ENCODE peak calls at places on chromosome 4, in five cellular contexts. K is CD4-positive, alpha-beta T cell; V is cardiac muscle cell; H is CD8-positive, alpha-beta T cell; O is heart left ventricle. C is an unnamed sample.

GRCh38 chr4:135239964-135240363 is 1038.4 kb upstream of the PABPC4L start:
- DNase-seq in H (no peak), K (no peak), V (no peak), O (no peak), C (no peak)

GRCh38 chr4:137644201-137644600 is 111.9 kb upstream of the PCDH18 start:
- DNase-seq in H (no peak), O (no peak), K (no peak), V (peak; percentile 26), C (peak; percentile 26)

GRCh38 chr4:140242357-140243284 is 88.6 kb upstream of the MAML3 start:
- DNase-seq in K (no peak), H (no peak), V (peak; percentile 40), O (no peak), C (no peak)

GRCh38 chr4:11512861-11513260 is 84.2 kb upstream of the HS3ST1 start:
- DNase-seq in H (no peak), V (no peak), O (no peak), K (no peak), C (no peak)

GRCh38 chr4:67160409-67160808 is 384.9 kb downstream of the CENPC start:
- DNase-seq in O (no peak), K (no peak), V (no peak), H (no peak), C (no peak)

GRCh38 chr4:109303141-109303499 is 662 bp upstream of the COL25A1 start:
- DNase-seq in V (peak; percentile 45), K (no peak), H (no peak), O (no peak), C (peak; percentile 25)

GRCh38 chr4:113086172-113086695 is 36.8 kb downstream of the ANK2 start:
- DNase-seq in K (no peak), O (no peak), H (no peak), V (peak; percentile 4), C (no peak)

GRCh38 chr4:186204611-186205144 is 13.3 kb downstream of the CYP4V2 start:
- DNase-seq in O (no peak), H (no peak), V (no peak), K (no peak), C (no peak)

GRCh38 chr4:145821771-145822170 is 116.9 kb downstream of the ZNF827 start:
- DNase-seq in O (no peak), K (no peak), V (no peak), H (no peak), C (no peak)

GRCh38 chr4:91243132-91243531 is 1060.6 kb upstream of the GRID2 start:
- DNase-seq in O (peak; percentile 66), H (no peak), K (no peak), V (peak; percentile 3), C (no peak)

GRCh38 chr4:99447079-99447478 is 11.9 kb upstream of the ADH7 start:
- DNase-seq in V (peak; percentile 75), K (no peak), O (no peak), H (no peak), C (peak; percentile 71)

GRCh38 chr4:16289872-16290554 is 63.7 kb upstream of the TAPT1 start:
- DNase-seq in H (no peak), K (no peak), V (peak; percentile 64), O (no peak), C (peak; percentile 8)

GRCh38 chr4:173746424-173746823 is 216.4 kb upstream of the HAND2 start:
- DNase-seq in H (no peak), O (no peak), K (no peak), V (no peak), C (no peak)

GRCh38 chr4:170853422-170854021 is 763.8 kb upstream of the AADAT start:
- DNase-seq in H (no peak), O (no peak), V (no peak), K (no peak), C (no peak)

GRCh38 chr4:76055005-76055404 is 19.1 kb upstream of the CXCL11 start:
- DNase-seq in K (no peak), H (no peak), V (no peak), O (no peak), C (no peak)

GRCh38 chr4:111984169-111984873 is 160.9 kb upstream of the FAM241A start:
- DNase-seq in O (no peak), V (no peak), H (no peak), K (no peak), C (no peak)

GRCh38 chr4:139872274-139872673 is 206.7 kb downstream of the MGST2 start:
- DNase-seq in O (no peak), K (no peak), V (peak; percentile 89), H (no peak), C (peak; percentile 97)

GRCh38 chr4:107155366-107155765 is 119.3 kb upstream of the DKK2 start:
- DNase-seq in O (no peak), H (no peak), K (no peak), V (no peak), C (no peak)

GRCh38 chr4:158613046-158613445 is 58.6 kb downstream of the C4orf46 start:
- DNase-seq in O (no peak), K (no peak), H (no peak), V (no peak), C (no peak)

GRCh38 chr4:8582941-8583654 is 2.9 kb downstream of the GPR78 start:
- DNase-seq in K (no peak), H (no peak), V (no peak), O (no peak), C (no peak)

GRCh38 chr4:8582016-8582415 is 1.8 kb downstream of the GPR78 start:
- DNase-seq in V (no peak), O (no peak), H (no peak), K (no peak), C (no peak)

GRCh38 chr4:8581094-8581861 is 1.1 kb downstream of the GPR78 start:
- DNase-seq in H (no peak), K (no peak), V (no peak), O (no peak), C (no peak)

GRCh38 chr4:8583655-8584025 is 3.4 kb downstream of the GPR78 start:
- DNase-seq in V (no peak), O (no peak), H (no peak), K (no peak), C (no peak)

DNA sequence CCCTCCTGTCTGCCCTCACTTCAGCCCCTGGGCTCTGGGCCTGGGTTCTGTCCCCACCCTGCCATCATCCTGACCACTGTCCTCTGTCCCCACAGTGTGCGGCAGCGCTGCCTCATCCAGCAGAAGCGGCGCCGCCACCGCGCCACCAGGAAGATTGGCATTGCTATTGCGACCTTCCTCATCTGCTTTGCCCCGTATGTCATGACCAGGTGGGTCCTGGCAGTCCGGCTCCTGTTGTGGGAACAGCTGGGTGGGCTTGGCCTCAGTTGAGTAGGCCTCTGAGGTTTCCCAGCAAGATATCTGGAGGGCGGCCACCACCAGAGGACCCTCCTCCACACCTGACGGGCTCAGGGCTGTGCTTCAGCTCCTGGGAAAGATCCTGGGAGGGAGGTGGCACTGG is 2.2 kb downstream of the GPR78 start:
- DNase-seq in K (no peak), V (no peak), O (no peak), H (no peak), C (no peak)
- H3K27me3 ChIP-seq in K (peaks cover 20% of the 10 kb centered on the region), V (peaks cover 73% of the 10 kb centered on the region), O (peaks cover 46% of the 10 kb centered on the region), H (no peaks in the 10 kb centered on the region), C (peaks cover 48% of the 10 kb centered on the region)

GRCh38 chr4:14596437-14596836 is 405.8 kb upstream of the CPEB2 start:
- DNase-seq in V (no peak), K (no peak), H (no peak), O (no peak), C (no peak)

GRCh38 chr4:14592950-14593349 is 409.3 kb upstream of the CPEB2 start:
- DNase-seq in K (no peak), H (no peak), O (no peak), V (no peak), C (no peak)

DNA sequence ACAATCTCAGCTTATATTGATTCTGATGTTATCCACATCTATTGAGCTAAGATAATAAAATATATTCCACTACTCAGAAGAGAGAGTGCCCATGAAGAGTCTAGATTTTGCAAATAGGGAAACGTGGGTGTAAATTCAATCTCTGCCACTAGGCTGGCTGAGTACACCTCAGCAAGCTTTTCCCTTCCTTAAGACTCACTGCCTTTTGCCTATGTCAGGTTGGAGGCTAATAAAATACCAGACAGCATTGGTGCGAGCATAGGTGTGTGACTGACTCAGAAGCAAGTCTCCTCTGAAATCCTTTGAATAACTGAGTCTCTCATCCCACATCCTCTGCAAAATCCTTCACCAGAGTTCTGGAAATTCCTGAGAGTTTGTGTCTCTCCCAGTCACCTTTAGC is 405.4 kb upstream of the CPEB2 start:
- DNase-seq in O (no peak), V (no peak), K (no peak), H (no peak), C (no peak)
- TF ChIP-seq CTCF in O (no peak), V (no peak), K (no peak), H (no peak), C (no peak)

GRCh38 chr4:24472514-24473308 is 111.6 kb downstream of the DHX15 start:
- DNase-seq in K (no peak), H (peak; percentile 58), O (peak; percentile 83), V (peak; percentile 87), C (peak; percentile 77)
- H3K27me3 ChIP-seq in K (peaks cover 62% of the 10 kb centered on the region), H (peaks cover 2% of the 10 kb centered on the region), O (peaks cover 4% of the 10 kb centered on the region), V (peaks cover 47% of the 10 kb centered on the region), C (peaks cover 10% of the 10 kb centered on the region)

GRCh38 chr4:122798101-122798500 is 28.5 kb upstream of the FGF2 start:
- DNase-seq in V (peak; percentile 92), K (no peak), H (no peak), O (peak; percentile 52), C (peak; percentile 89)
- TF ChIP-seq CTCF in V (no peak), K (no peak), H (no peak), O (no peak), C (no peak)

DNA sequence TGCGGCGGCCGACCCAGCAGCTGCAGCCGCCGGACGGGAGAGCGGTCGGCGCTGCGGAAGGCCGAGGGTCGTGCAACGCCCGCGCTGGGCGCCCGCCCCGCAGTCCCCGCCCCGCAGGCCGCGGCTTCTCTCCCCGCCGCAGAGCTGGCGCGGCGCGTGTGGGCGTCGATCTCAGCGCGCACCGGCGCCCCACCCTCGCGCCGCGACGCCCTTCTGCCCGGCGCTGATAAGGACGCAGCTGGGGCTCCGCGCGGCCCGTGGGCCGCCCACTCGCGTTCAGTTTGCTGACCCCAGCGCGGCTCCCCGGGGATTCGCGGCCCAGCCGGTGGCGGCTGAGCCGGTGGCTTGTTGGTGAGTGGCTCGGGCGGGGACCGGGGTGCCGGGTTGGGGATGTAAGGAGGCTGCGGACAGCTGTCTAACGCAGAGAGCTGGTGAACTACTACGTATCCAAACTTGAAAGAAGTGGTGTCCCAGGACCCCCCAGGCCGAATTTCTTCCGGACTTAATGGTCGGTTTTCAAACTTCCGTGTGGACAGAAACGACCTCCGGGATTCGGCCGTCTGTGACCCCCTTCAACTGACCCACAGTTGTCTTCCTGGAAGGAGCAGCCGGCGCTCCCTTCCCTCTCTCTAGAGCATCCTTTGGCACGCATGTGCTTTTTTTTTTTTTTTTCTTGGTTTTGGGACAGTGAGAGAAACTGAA is 1.6 kb downstream of the FHDC1 start:
- DNase-seq in K (no peak), O (peak; percentile 48), V (peak; percentile 38), H (no peak), C (peak; percentile 34)
- H3K27me3 ChIP-seq in K (peaks cover 62% of the 10 kb centered on the region), O (peaks cover 40% of the 10 kb centered on the region), V (peaks cover 100% of the 10 kb centered on the region), H (no peaks in the 10 kb centered on the region), C (peaks cover 40% of the 10 kb centered on the region)

GRCh38 chr4:189113389-189113888 is 827.2 kb upstream of the FRG1 start:
- DNase-seq in V (no peak), O (no peak), H (no peak), K (no peak), C (no peak)

GRCh38 chr4:189121336-189121735 is 819.3 kb upstream of the FRG1 start:
- DNase-seq in V (no peak), K (no peak), O (no peak), H (no peak), C (no peak)

GRCh38 chr4:189117426-189117825 is 823.2 kb upstream of the FRG1 start:
- DNase-seq in V (no peak), O (no peak), H (no peak), K (no peak), C (no peak)
- TF ChIP-seq CTCF in V (no peak), O (no peak), H (no peak), K (no peak), C (no peak)